ENCODE peak calls at places on chromosomes 12 and 14, in eight cellular contexts. One of them, this sample, is unnamed.

GRCh38 chr12:122872815-122873361 is 23.0 kb downstream of the VPS37B start:
- DNase-seq in iPS DF 19.7: no peak
- DNase-seq in fibroblast of lung: no peak
- DNase-seq in NCI-H1092 treated with DMSO at 0.1 percent for 48 hours: peak
- DNase-seq in left cardiac atrium: no peak
- DNase-seq in cardiac muscle cell: no peak
- DNase-seq in GM23248: no peak
- DNase-seq in NCI-H187 treated with DMSO at 0.1 percent for 48 hours: peak
- DNase-seq in this sample: no peak

GRCh38 chr12:91215940-91216454 is 33.4 kb upstream of the DCN start:
- DNase-seq in iPS DF 19.7: no peak
- DNase-seq in fibroblast of lung: peak
- DNase-seq in NCI-H1092 treated with DMSO at 0.1 percent for 48 hours: no peak
- DNase-seq in left cardiac atrium: no peak
- DNase-seq in cardiac muscle cell: no peak
- DNase-seq in GM23248: peak
- DNase-seq in NCI-H187 treated with DMSO at 0.1 percent for 48 hours: no peak
- DNase-seq in this sample: no peak

GRCh38 chr12:107655281-107656065 is 30.1 kb upstream of the PWP1 start:
- DNase-seq in iPS DF 19.7: no peak
- DNase-seq in fibroblast of lung: no peak
- DNase-seq in NCI-H1092 treated with DMSO at 0.1 percent for 48 hours: peak
- DNase-seq in left cardiac atrium: no peak
- DNase-seq in cardiac muscle cell: no peak
- DNase-seq in GM23248: no peak
- DNase-seq in NCI-H187 treated with DMSO at 0.1 percent for 48 hours: no peak
- DNase-seq in this sample: no peak

GRCh38 chr12:105025890-105026289 is 39.8 kb downstream of the NOPCHAP1 start:
- DNase-seq in iPS DF 19.7: no peak
- DNase-seq in fibroblast of lung: peak
- DNase-seq in NCI-H1092 treated with DMSO at 0.1 percent for 48 hours: peak
- DNase-seq in left cardiac atrium: peak
- DNase-seq in cardiac muscle cell: no peak
- DNase-seq in GM23248: peak
- DNase-seq in NCI-H187 treated with DMSO at 0.1 percent for 48 hours: no peak
- DNase-seq in this sample: no peak

GRCh38 chr12:1595026-1595561 is 713 bp upstream of the FBXL14 start:
- DNase-seq in iPS DF 19.7: no peak
- DNase-seq in fibroblast of lung: peak
- DNase-seq in NCI-H1092 treated with DMSO at 0.1 percent for 48 hours: no peak
- DNase-seq in left cardiac atrium: no peak
- DNase-seq in cardiac muscle cell: peak
- DNase-seq in GM23248: peak
- DNase-seq in NCI-H187 treated with DMSO at 0.1 percent for 48 hours: no peak
- DNase-seq in this sample: no peak

GRCh38 chr12:103333676-103334075 is 162.1 kb downstream of the C12orf42 start:
- DNase-seq in iPS DF 19.7: no peak
- DNase-seq in fibroblast of lung: no peak
- DNase-seq in NCI-H1092 treated with DMSO at 0.1 percent for 48 hours: no peak
- DNase-seq in left cardiac atrium: no peak
- DNase-seq in cardiac muscle cell: no peak
- DNase-seq in GM23248: no peak
- DNase-seq in NCI-H187 treated with DMSO at 0.1 percent for 48 hours: no peak
- DNase-seq in this sample: no peak

GRCh38 chr14:30974628-30975027 is 50.8 kb upstream of the AP4S1 start:
- DNase-seq in iPS DF 19.7: no peak
- DNase-seq in fibroblast of lung: peak
- DNase-seq in NCI-H1092 treated with DMSO at 0.1 percent for 48 hours: no peak
- DNase-seq in left cardiac atrium: no peak
- DNase-seq in cardiac muscle cell: no peak
- DNase-seq in GM23248: peak
- DNase-seq in NCI-H187 treated with DMSO at 0.1 percent for 48 hours: no peak
- DNase-seq in this sample: no peak

GRCh38 chr14:105391541-105391940 is 6.8 kb upstream of the TEX22 start:
- DNase-seq in iPS DF 19.7: no peak
- DNase-seq in fibroblast of lung: no peak
- DNase-seq in NCI-H1092 treated with DMSO at 0.1 percent for 48 hours: no peak
- DNase-seq in left cardiac atrium: no peak
- DNase-seq in cardiac muscle cell: no peak
- DNase-seq in GM23248: no peak
- DNase-seq in NCI-H187 treated with DMSO at 0.1 percent for 48 hours: no peak
- DNase-seq in this sample: no peak

GRCh38 chr14:58865520-58866281 is 227.9 kb downstream of the DACT1 start:
- DNase-seq in iPS DF 19.7: no peak
- DNase-seq in fibroblast of lung: peak
- DNase-seq in NCI-H1092 treated with DMSO at 0.1 percent for 48 hours: no peak
- DNase-seq in left cardiac atrium: no peak
- DNase-seq in cardiac muscle cell: no peak
- DNase-seq in GM23248: peak
- DNase-seq in NCI-H187 treated with DMSO at 0.1 percent for 48 hours: no peak
- DNase-seq in this sample: no peak

GRCh38 chr12:64749466-64750202 is 9.6 kb downstream of the GNS start:
- DNase-seq in iPS DF 19.7: no peak
- DNase-seq in fibroblast of lung: no peak
- DNase-seq in NCI-H1092 treated with DMSO at 0.1 percent for 48 hours: no peak
- DNase-seq in left cardiac atrium: no peak
- DNase-seq in cardiac muscle cell: no peak
- DNase-seq in GM23248: no peak
- DNase-seq in NCI-H187 treated with DMSO at 0.1 percent for 48 hours: no peak
- DNase-seq in this sample: no peak

GRCh38 chr12:103102225-103102744 is 144.8 kb downstream of the ASCL1 start:
- DNase-seq in iPS DF 19.7: no peak
- DNase-seq in fibroblast of lung: no peak
- DNase-seq in NCI-H1092 treated with DMSO at 0.1 percent for 48 hours: no peak
- DNase-seq in left cardiac atrium: no peak
- DNase-seq in cardiac muscle cell: no peak
- DNase-seq in GM23248: no peak
- DNase-seq in NCI-H187 treated with DMSO at 0.1 percent for 48 hours: no peak
- DNase-seq in this sample: no peak

GRCh38 chr14:50082308-50082742 is 34.0 kb downstream of the VCPKMT start:
- DNase-seq in iPS DF 19.7: no peak
- DNase-seq in fibroblast of lung: no peak
- DNase-seq in NCI-H1092 treated with DMSO at 0.1 percent for 48 hours: no peak
- DNase-seq in left cardiac atrium: no peak
- DNase-seq in cardiac muscle cell: no peak
- DNase-seq in GM23248: no peak
- DNase-seq in NCI-H187 treated with DMSO at 0.1 percent for 48 hours: no peak
- DNase-seq in this sample: peak

GRCh38 chr14:36454599-36455240 is 65.3 kb downstream of the NKX2-1 start:
- DNase-seq in iPS DF 19.7: no peak
- DNase-seq in fibroblast of lung: no peak
- DNase-seq in NCI-H1092 treated with DMSO at 0.1 percent for 48 hours: no peak
- DNase-seq in left cardiac atrium: no peak
- DNase-seq in cardiac muscle cell: no peak
- DNase-seq in GM23248: no peak
- DNase-seq in NCI-H187 treated with DMSO at 0.1 percent for 48 hours: no peak
- DNase-seq in this sample: no peak

GRCh38 chr14:21191809-21192446 is 36.1 kb upstream of the OR5AU1 start:
- DNase-seq in iPS DF 19.7: peak
- DNase-seq in fibroblast of lung: peak
- DNase-seq in NCI-H1092 treated with DMSO at 0.1 percent for 48 hours: peak
- DNase-seq in left cardiac atrium: peak
- DNase-seq in cardiac muscle cell: peak
- DNase-seq in GM23248: peak
- DNase-seq in NCI-H187 treated with DMSO at 0.1 percent for 48 hours: peak
- DNase-seq in this sample: peak

GRCh38 chr14:90722590-90722989 is 93.6 kb downstream of the TTC7B start:
- DNase-seq in iPS DF 19.7: no peak
- DNase-seq in fibroblast of lung: no peak
- DNase-seq in NCI-H1092 treated with DMSO at 0.1 percent for 48 hours: no peak
- DNase-seq in left cardiac atrium: no peak
- DNase-seq in cardiac muscle cell: no peak
- DNase-seq in GM23248: no peak
- DNase-seq in NCI-H187 treated with DMSO at 0.1 percent for 48 hours: no peak
- DNase-seq in this sample: no peak

GRCh38 chr12:2680676-2681039 is 114.1 kb upstream of the FKBP4 start:
- DNase-seq in iPS DF 19.7: no peak
- DNase-seq in fibroblast of lung: no peak
- DNase-seq in NCI-H1092 treated with DMSO at 0.1 percent for 48 hours: no peak
- DNase-seq in left cardiac atrium: no peak
- DNase-seq in cardiac muscle cell: no peak
- DNase-seq in GM23248: no peak
- DNase-seq in NCI-H187 treated with DMSO at 0.1 percent for 48 hours: no peak
- DNase-seq in this sample: no peak

GRCh38 chr14:100037351-100037750 is 27.9 kb upstream of the EVL start:
- DNase-seq in iPS DF 19.7: no peak
- DNase-seq in fibroblast of lung: peak
- DNase-seq in NCI-H1092 treated with DMSO at 0.1 percent for 48 hours: no peak
- DNase-seq in left cardiac atrium: no peak
- DNase-seq in cardiac muscle cell: no peak
- DNase-seq in GM23248: peak
- DNase-seq in NCI-H187 treated with DMSO at 0.1 percent for 48 hours: no peak
- DNase-seq in this sample: no peak

GRCh38 chr14:58977366-58977765 is 211.1 kb upstream of the DAAM1 start:
- DNase-seq in iPS DF 19.7: no peak
- DNase-seq in fibroblast of lung: peak
- DNase-seq in NCI-H1092 treated with DMSO at 0.1 percent for 48 hours: no peak
- DNase-seq in left cardiac atrium: no peak
- DNase-seq in cardiac muscle cell: no peak
- DNase-seq in GM23248: peak
- DNase-seq in NCI-H187 treated with DMSO at 0.1 percent for 48 hours: no peak
- DNase-seq in this sample: no peak

GRCh38 chr12:115979351-115979750 is 298.1 kb downstream of the MED13L start:
- DNase-seq in iPS DF 19.7: no peak
- DNase-seq in fibroblast of lung: no peak
- DNase-seq in NCI-H1092 treated with DMSO at 0.1 percent for 48 hours: no peak
- DNase-seq in left cardiac atrium: no peak
- DNase-seq in cardiac muscle cell: no peak
- DNase-seq in GM23248: peak
- DNase-seq in NCI-H187 treated with DMSO at 0.1 percent for 48 hours: no peak
- DNase-seq in this sample: no peak

GRCh38 chr14:103629503-103630121 is 601 bp downstream of the KLC1 start:
- DNase-seq in iPS DF 19.7: no peak
- DNase-seq in fibroblast of lung: no peak
- DNase-seq in NCI-H1092 treated with DMSO at 0.1 percent for 48 hours: peak
- DNase-seq in left cardiac atrium: peak
- DNase-seq in cardiac muscle cell: peak
- DNase-seq in GM23248: peak
- DNase-seq in NCI-H187 treated with DMSO at 0.1 percent for 48 hours: no peak
- DNase-seq in this sample: no peak